ENCODE peak calls at places on chromosomes 4 and X, in ten cellular contexts. H is A549, L is ovary, S is K562, C is transverse colon, W is testis, X is right lobe of liver, O is breast epithelium, K is heart left ventricle, G is tibial nerve. U is an unnamed sample.

GRCh38 chr4:55989716-55990115 is 41.0 kb downstream of the CEP135 start:
- DNase-seq in H (no peak), L (no peak), S (no peak), C (no peak), W (no peak), X (no peak), O (no peak), K (no peak), G (no peak), U (no peak)

GRCh38 chrX:101682723-101683122 is 23.1 kb upstream of the ARMCX2 start:
- DNase-seq in H (no peak), L (no peak), S (no peak), C (no peak), W (no peak), X (no peak), O (no peak), K (no peak), G (no peak), U (no peak)

GRCh38 chr4:17366496-17366895 is 145.4 kb downstream of the QDPR start:
- DNase-seq in H (no peak), L (no peak), S (no peak), C (no peak), W (no peak), X (no peak), O (no peak), K (peak; percentile 25), G (no peak), U (no peak)

GRCh38 chrX:13254076-13254785 is 65.6 kb downstream of the ATXN3L start:
- DNase-seq in H (no peak), L (peak; percentile 36), S (peak; percentile 56), C (peak; percentile 41), W (peak; percentile 14), X (no peak), O (no peak), K (no peak), G (no peak), U (peak; percentile 57)

GRCh38 chr4:3736806-3737205 is 29.4 kb upstream of the ADRA2C start:
- DNase-seq in H (no peak), L (no peak), S (no peak), C (no peak), W (no peak), X (no peak), O (no peak), K (no peak), G (no peak), U (no peak)

GRCh38 chr4:154009191-154009590 is 220.3 kb upstream of the SFRP2 start:
- DNase-seq in H (no peak), L (no peak), S (no peak), C (no peak), W (no peak), X (no peak), O (no peak), K (no peak), G (no peak), U (no peak)

GRCh38 chrX:119266364-119266995 is 30.4 kb downstream of the PGRMC1 start:
- DNase-seq in H (peak; percentile 24), L (no peak), S (peak; percentile 27), C (peak; percentile 11), W (peak; percentile 21), X (no peak), O (no peak), K (no peak), G (no peak), U (no peak)

GRCh38 chr4:76600447-76600846 is 165.4 kb downstream of the SHROOM3 start:
- DNase-seq in H (no peak), L (no peak), S (no peak), C (no peak), W (no peak), X (no peak), O (no peak), K (no peak), G (no peak), U (no peak)

GRCh38 chr4:163107754-163108153 is 58.9 kb downstream of the NAF1 start:
- DNase-seq in H (no peak), L (no peak), S (no peak), C (no peak), W (no peak), X (no peak), O (no peak), K (no peak), G (no peak), U (no peak)

GRCh38 chrX:37347420-37347819 is 1.7 kb upstream of the PRRG1 start:
- DNase-seq in H (no peak), L (no peak), S (no peak), C (no peak), W (no peak), X (no peak), O (no peak), K (peak; percentile 15), G (no peak), U (no peak)

GRCh38 chr4:176277162-176277904 is 8.3 kb upstream of the ASB5 start:
- DNase-seq in H (peak; percentile 55), L (peak; percentile 51), S (peak; percentile 36), C (peak; percentile 52), W (peak; percentile 65), X (peak; percentile 65), O (no peak), K (peak; percentile 58), G (no peak), U (peak; percentile 49)

GRCh38 chr4:5993876-5994811 is 24.1 kb downstream of the C4orf50 start:
- DNase-seq in H (no peak), L (peak; percentile 19), S (no peak), C (no peak), W (no peak), X (no peak), O (no peak), K (no peak), G (no peak), U (no peak)

GRCh38 chr4:112082954-112083586 is 62.2 kb upstream of the FAM241A start:
- DNase-seq in H (peak; percentile 65), L (no peak), S (no peak), C (no peak), W (no peak), X (no peak), O (no peak), K (no peak), G (no peak), U (no peak)

GRCh38 chr4:175927121-175927520 is 115.1 kb upstream of the GPM6A start:
- DNase-seq in H (no peak), L (no peak), S (no peak), C (no peak), W (no peak), X (no peak), O (no peak), K (no peak), G (no peak), U (no peak)

GRCh38 chr4:161937596-161937995 is 226.2 kb downstream of the FSTL5 start:
- DNase-seq in H (no peak), L (no peak), S (no peak), C (no peak), W (no peak), X (no peak), O (no peak), K (no peak), G (no peak), U (no peak)
- TF ChIP-seq POLR2A in H (no peak), L (no peak), S (no peak), C (no peak), W (no peak), X (no peak), O (no peak), K (no peak), G (no peak), U (no peak)

DNA sequence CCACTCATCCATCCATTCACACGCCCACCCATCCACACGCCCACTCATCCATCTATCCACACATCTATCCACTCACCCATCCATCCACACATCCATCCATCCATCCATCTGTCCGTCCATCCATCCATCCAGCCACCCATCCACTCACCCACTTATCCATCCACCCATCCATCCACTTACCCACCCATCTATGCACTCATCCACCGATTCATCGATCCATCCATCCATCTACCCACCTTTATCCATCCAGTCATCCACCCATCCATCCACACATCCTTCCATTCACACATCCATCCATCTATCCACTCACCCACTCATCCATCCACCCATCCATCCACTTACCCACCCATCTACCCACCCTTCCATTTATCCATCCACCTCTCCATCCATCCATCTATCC is 28.3 kb downstream of the ASMTL start:
- DNase-seq in H (no peak), L (no peak), S (no peak), C (no peak), W (peak; percentile 1), X (no peak), O (no peak), K (no peak), G (no peak), U (no peak)
- TF ChIP-seq POLR2A in H (no peak), L (no peak), S (no peak), C (no peak), W (no peak), X (no peak), O (no peak), K (no peak), G (no peak), U (no peak)

GRCh38 chrX:9770319-9770718 is 4.7 kb upstream of the GPR143 start:
- DNase-seq in H (no peak), L (no peak), S (no peak), C (no peak), W (no peak), X (no peak), O (no peak), K (no peak), G (no peak), U (no peak)
- TF ChIP-seq POLR2A in H (no peak), L (no peak), S (no peak), C (no peak), W (no peak), X (no peak), O (no peak), K (no peak), G (no peak), U (no peak)

GRCh38 chr4:23934223-23934622 is 44.4 kb upstream of the PPARGC1A start:
- DNase-seq in H (no peak), L (no peak), S (no peak), C (no peak), W (no peak), X (no peak), O (no peak), K (no peak), G (no peak), U (no peak)

GRCh38 chr4:23932186-23932585 is 42.3 kb upstream of the PPARGC1A start:
- DNase-seq in H (no peak), L (no peak), S (no peak), C (no peak), W (no peak), X (no peak), O (no peak), K (no peak), G (no peak), U (no peak)

GRCh38 chr4:23932935-23933334 is 43.1 kb upstream of the PPARGC1A start:
- DNase-seq in H (no peak), L (no peak), S (no peak), C (no peak), W (no peak), X (no peak), O (no peak), K (no peak), G (no peak), U (no peak)

GRCh38 chr4:23937173-23937572 is 47.3 kb upstream of the PPARGC1A start:
- DNase-seq in H (no peak), L (no peak), S (no peak), C (no peak), W (no peak), X (no peak), O (no peak), K (no peak), G (no peak), U (no peak)

DNA sequence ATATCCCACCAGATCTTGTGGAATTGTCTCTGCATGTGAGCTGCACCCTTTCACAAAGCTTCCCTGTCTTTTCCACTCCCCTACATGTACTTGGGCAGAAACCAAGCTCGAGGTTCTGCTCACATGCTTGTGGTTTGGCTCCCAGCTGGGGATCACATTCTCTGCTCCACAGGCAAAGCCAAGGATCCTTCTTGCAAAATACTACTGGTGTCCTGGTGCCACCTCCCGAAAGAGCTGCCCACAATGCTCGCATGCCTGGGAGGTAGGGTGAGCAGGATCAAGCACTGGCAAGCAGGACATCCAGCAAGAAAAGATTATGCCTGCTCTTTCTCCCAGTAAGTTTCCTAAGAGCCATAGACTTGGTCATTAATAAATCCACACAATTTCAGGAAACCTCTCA is 45.1 kb upstream of the PPARGC1A start:
- DNase-seq in H (no peak), L (peak; percentile 45), S (no peak), C (peak; percentile 35), W (peak; percentile 48), X (peak; percentile 80), O (peak; percentile 76), K (peak; percentile 86), G (peak; percentile 68), U (peak; percentile 83)
- TF ChIP-seq POLR2A in H (no peak), L (no peak), S (no peak), C (no peak), W (no peak), X (no peak), O (no peak), K (no peak), G (no peak), U (no peak)

U was measured in upper lobe of left lung.